ENCODE peak calls at places on chromosome 14, in seven cellular contexts. R, O, H, F, L, U and T are unnamed samples.
A peak's percentile ranks its signal among the peaks of the same experiment; 100 is the strongest.

GRCh38 chr14:73452341-73453191 is 5.8 kb downstream of the NUMB start:
- DNase-seq in L (peak; percentile 83), O (no peak), U (no peak), H (no peak), F (no peak), R (no peak), T (no peak)

GRCh38 chr14:99515301-99516155 is 34.3 kb downstream of the CCNK start:
- DNase-seq in F (no peak), H (peak; percentile 13), L (no peak), R (no peak), O (no peak), U (no peak), T (no peak)

GRCh38 chr14:61477845-61478438 is 156.6 kb downstream of the PRKCH start:
- DNase-seq in H (peak; percentile 79), L (peak; percentile 47), U (no peak), R (peak; percentile 40), F (no peak), O (peak; percentile 74), T (no peak)

GRCh38 chr14:96511146-96511545 is 9.0 kb downstream of the PAPOLA start:
- DNase-seq in H (no peak), L (no peak), U (no peak), F (no peak), R (no peak), O (no peak), T (no peak)

GRCh38 chr14:100296106-100296651 is 10.1 kb downstream of the SLC25A29 start:
- DNase-seq in L (no peak), H (no peak), F (no peak), U (no peak), O (no peak), R (no peak), T (no peak)

GRCh38 chr14:54902521-54903420 is at the start of gene GCH1:
- DNase-seq in L (peak; percentile 33), O (peak; percentile 89), R (peak; percentile 66), U (no peak), H (peak; percentile 67), F (peak; percentile 63), T (no peak)

GRCh38 chr14:99451234-99451633 is 29.4 kb downstream of the SETD3 start:
- DNase-seq in H (no peak), L (no peak), U (no peak), O (no peak), R (no peak), F (no peak), T (no peak)

GRCh38 chr14:100859781-100860180 is 33.9 kb downstream of the MEG3 start:
- DNase-seq in R (no peak), H (no peak), L (no peak), U (no peak), O (no peak), F (no peak), T (no peak)

GRCh38 chr14:33596211-33597080 is 354.4 kb downstream of the EGLN3 start:
- DNase-seq in F (no peak), H (no peak), R (no peak), O (no peak), L (no peak), U (no peak), T (no peak)

GRCh38 chr14:88551094-88551870 is 3.5 kb downstream of the PTPN21 start:
- DNase-seq in F (no peak), R (no peak), L (peak; percentile 70), H (peak; percentile 76), O (peak; percentile 91), U (no peak), T (no peak)

GRCh38 chr14:103641181-103641580 is 12.2 kb downstream of the KLC1 start:
- DNase-seq in H (no peak), F (no peak), O (no peak), R (no peak), U (no peak), L (peak; percentile 69), T (no peak)

GRCh38 chr14:22773162-22774010 is 6.9 kb downstream of the OXA1L start:
- DNase-seq in L (no peak), U (no peak), O (no peak), R (no peak), F (no peak), H (no peak), T (no peak)

GRCh38 chr14:57391609-57392195 is 1.3 kb downstream of the NAA30 start:
- DNase-seq in U (no peak), R (peak; percentile 17), H (no peak), F (no peak), O (peak; percentile 23), L (peak; percentile 14), T (no peak)

GRCh38 chr14:57390806-57391562 is 598 bp downstream of the NAA30 start:
- DNase-seq in O (peak; percentile 36), H (peak; percentile 25), U (no peak), L (no peak), F (peak; percentile 11), R (peak; percentile 25), T (no peak)

GRCh38 chr14:57390037-57390805 is at the start of gene NAA30:
- DNase-seq in R (peak; percentile 96), U (peak; percentile 84), L (peak; percentile 93), F (peak; percentile 88), O (peak; percentile 94), H (peak; percentile 93), T (peak; percentile 97)

GRCh38 chr14:57389646-57390036 is 745 bp upstream of the NAA30 start:
- DNase-seq in R (no peak), L (no peak), H (no peak), U (no peak), F (no peak), O (no peak), T (no peak)

GRCh38 chr14:57388072-57388471 is 2.3 kb upstream of the NAA30 start:
- DNase-seq in U (no peak), H (no peak), L (no peak), R (no peak), F (no peak), O (no peak), T (no peak)
- H3K27ac ChIP-seq in U (no peak overlapping the region), H (no peak overlapping the region), L (no peak overlapping the region), R (no peak overlapping the region), F (no peak overlapping the region), O (no peak overlapping the region), T (no peak overlapping the region)

GRCh38 chr14:31154956-31155355 is 52.6 kb downstream of the HECTD1 start:
- DNase-seq in F (no peak), L (no peak), O (no peak), U (no peak), H (no peak), R (no peak), T (no peak)
- H3K27ac ChIP-seq in F (no peak overlapping the region), L (no peak overlapping the region), O (no peak overlapping the region), U (no peak overlapping the region), H (no peak overlapping the region), R (no peak overlapping the region), T (no peak overlapping the region)

DNA sequence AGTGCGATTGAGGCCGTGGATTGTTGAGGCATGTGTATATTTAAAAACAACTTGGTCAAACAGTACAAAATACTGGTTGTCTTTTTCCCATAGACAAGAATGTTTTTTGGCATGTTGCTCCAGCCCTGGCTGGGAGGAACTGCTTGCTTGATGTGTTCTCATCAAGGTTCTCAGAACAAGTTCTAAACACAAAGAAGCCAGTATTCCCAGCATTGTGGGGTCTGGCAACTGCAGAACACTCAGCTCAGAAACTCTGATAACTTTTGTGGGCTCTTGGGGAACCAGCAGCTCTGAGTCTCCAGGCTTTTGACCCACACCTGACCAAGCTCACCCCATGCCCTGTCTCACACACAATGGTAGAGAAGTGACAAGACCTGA is 27.1 kb upstream of the DICER1 start:
- DNase-seq in R (no peak), F (no peak), O (no peak), U (no peak), L (no peak), H (peak; percentile 52), T (no peak)
- H3K27ac ChIP-seq in R (no peak overlapping the region), F (no peak overlapping the region), O (peak overlapping the region; percentile 31), U (peak overlapping the region; percentile 22), L (no peak overlapping the region), H (peak overlapping the region; percentile 86), T (peak overlapping the region; percentile 66)

DNA sequence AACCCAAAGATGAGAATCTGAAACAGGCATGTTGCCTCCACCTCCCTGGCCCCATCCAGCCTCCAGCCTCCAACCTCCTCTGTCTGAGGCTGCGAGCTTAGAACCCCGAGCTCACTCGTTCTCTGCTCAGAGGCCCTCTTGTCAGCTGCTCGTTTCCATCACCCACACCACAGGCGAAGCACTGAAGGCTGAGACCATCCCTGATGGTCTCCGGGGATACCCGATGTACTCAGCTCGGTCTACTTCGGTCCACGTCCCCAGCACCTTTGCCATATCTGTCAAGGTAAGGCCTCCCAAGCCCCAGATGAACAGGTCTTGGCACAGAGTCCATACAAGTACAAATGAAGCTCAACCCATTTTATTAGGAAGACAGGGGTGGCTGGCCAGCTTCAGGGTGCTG is 72.4 kb downstream of the TTC7B start:
- DNase-seq in O (no peak), R (no peak), L (no peak), H (no peak), U (no peak), F (no peak), T (peak; percentile 81)
- H3K27ac ChIP-seq in O (no peak overlapping the region), R (no peak overlapping the region), L (no peak overlapping the region), H (peak overlapping the region; percentile 49), U (peak overlapping the region; percentile 71), F (no peak overlapping the region), T (peak overlapping the region; percentile 64)

DNA sequence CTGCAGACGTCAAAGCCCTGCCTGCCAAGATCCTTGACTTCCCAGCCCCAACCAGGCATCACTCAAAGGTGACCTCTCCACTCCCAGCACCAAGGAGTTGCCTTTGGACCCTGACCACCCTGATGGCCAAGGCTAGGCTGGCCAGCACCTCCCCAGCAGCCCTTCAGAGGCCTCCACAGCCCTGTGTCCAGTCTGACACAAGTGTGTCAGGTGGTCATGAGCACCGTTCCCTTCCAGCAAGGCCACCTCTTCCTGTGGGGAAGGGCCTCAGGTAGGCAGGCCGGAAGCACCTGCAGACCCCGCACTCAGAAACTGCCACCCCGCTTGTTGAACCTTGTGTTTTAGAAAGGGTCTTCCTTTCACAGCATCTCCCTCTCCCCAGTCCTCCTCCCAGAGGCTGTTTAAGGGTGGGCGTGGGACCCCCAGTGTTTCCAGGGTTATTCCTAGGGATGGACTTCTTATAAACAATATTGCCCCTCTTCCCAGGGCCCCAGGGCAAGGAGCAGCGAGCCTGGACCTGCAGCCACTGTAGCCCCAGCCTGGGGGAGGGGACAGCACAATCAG is 13.2 kb upstream of the INF2 start:
- DNase-seq in H (no peak), O (no peak), F (no peak), R (no peak), L (no peak), U (no peak), T (no peak)
- H3K27ac ChIP-seq in H (peak overlapping the region; percentile 95), O (no peak overlapping the region), F (no peak overlapping the region), R (no peak overlapping the region), L (no peak overlapping the region), U (no peak overlapping the region), T (peak overlapping the region; percentile 90)

GRCh38 chr14:50320279-50320678 is 8.2 kb downstream of the DMAC2L start:
- DNase-seq in H (no peak), U (no peak), F (peak; percentile 52), R (no peak), L (peak; percentile 71), O (no peak), T (no peak)
- H3K27ac ChIP-seq in H (peak overlapping the region; percentile 73), U (peak overlapping the region; percentile 60), F (peak overlapping the region; percentile 62), R (no peak overlapping the region), L (peak overlapping the region; percentile 97), O (peak overlapping the region; percentile 48), T (no peak overlapping the region)

GRCh38 chr14:102164964-102165363 is 25.3 kb downstream of the WDR20 start:
- DNase-seq in O (no peak), R (no peak), U (no peak), H (no peak), F (no peak), L (no peak), T (no peak)
- H3K27ac ChIP-seq in O (no peak overlapping the region), R (no peak overlapping the region), U (no peak overlapping the region), H (no peak overlapping the region), F (no peak overlapping the region), L (no peak overlapping the region), T (no peak overlapping the region)